ENCODE peak calls at places on chromosomes 2 and 18, in six cellular contexts. W is effector memory CD4-positive, alpha-beta T cell; U is left ventricle myocardium inferior; Y is heart left ventricle; G is esophagus squamous epithelium; S is mesendoderm. V is an unnamed sample.

GRCh38 chr2:63735931-63736820 is 105.5 kb upstream of the UGP2 start:
- DNase-seq in Y (no peak), U (no peak), S (no peak), W (no peak), G (no peak), V (no peak)

GRCh38 chr2:24454258-24454657 is 36.8 kb upstream of the NCOA1 start:
- DNase-seq in G (no peak), S (no peak), U (no peak), W (no peak), Y (no peak), V (no peak)

GRCh38 chr2:170462433-170463205 is 252.5 kb upstream of the SP5 start:
- DNase-seq in U (no peak), S (no peak), G (no peak), Y (no peak), W (no peak), V (no peak)

GRCh38 chr18:53991202-53991601 is 233.3 kb downstream of the MBD2 start:
- DNase-seq in Y (no peak), S (peak), W (no peak), U (no peak), G (no peak), V (no peak)

GRCh38 chr2:9690716-9691498 is 60.1 kb upstream of the YWHAQ start:
- DNase-seq in G (no peak), W (no peak), Y (no peak), S (peak), U (no peak), V (no peak)

GRCh38 chr2:201452856-201453643 is 1.5 kb downstream of the STRADB start:
- DNase-seq in G (no peak), S (no peak), Y (no peak), U (no peak), W (no peak), V (no peak)

GRCh38 chr18:49677081-49677480 is 115.2 kb downstream of the LIPG start:
- DNase-seq in U (no peak), Y (no peak), G (no peak), W (no peak), S (no peak), V (no peak)

GRCh38 chr2:70002241-70002896 is 40.9 kb upstream of the ASPRV1 start:
- DNase-seq in U (no peak), G (no peak), Y (no peak), W (no peak), S (no peak), V (no peak)

GRCh38 chr2:174180165-174180724 is 68.1 kb downstream of the OLA1 start:
- DNase-seq in S (peak), W (no peak), U (no peak), G (no peak), Y (no peak), V (no peak)

GRCh38 chr2:177242136-177242987 is 22.2 kb downstream of the NFE2L2 start:
- DNase-seq in U (no peak), Y (no peak), W (no peak), S (peak), G (no peak), V (no peak)

GRCh38 chr2:63059434-63060078 is 8.9 kb downstream of the OTX1 start:
- DNase-seq in Y (no peak), W (no peak), S (peak), U (no peak), G (no peak), V (no peak)

GRCh38 chr2:7109558-7109935 is 192.3 kb downstream of the RNF144A start:
- DNase-seq in Y (no peak), U (no peak), G (no peak), S (no peak), W (no peak), V (no peak)

GRCh38 chr2:205002390-205002789 is 457.1 kb downstream of the PARD3B start:
- DNase-seq in U (no peak), Y (no peak), W (no peak), S (no peak), G (no peak), V (no peak)

GRCh38 chr2:164069542-164069941 is 333.7 kb upstream of the FIGN start:
- DNase-seq in G (no peak), Y (no peak), W (no peak), U (no peak), S (no peak), V (no peak)

GRCh38 chr2:150607471-150607870 is 120.0 kb upstream of the RND3 start:
- DNase-seq in G (no peak), S (no peak), U (no peak), Y (no peak), W (no peak), V (no peak)

GRCh38 chr2:234846589-234847363 is 105.0 kb upstream of the SH3BP4 start:
- DNase-seq in S (no peak), Y (no peak), U (no peak), G (no peak), W (no peak), V (no peak)

GRCh38 chr2:127560201-127560928 is 24.9 kb downstream of the MYO7B start:
- DNase-seq in S (no peak), Y (no peak), U (no peak), W (no peak), G (no peak), V (no peak)

GRCh38 chr2:8482432-8482831 is 199.4 kb upstream of the ID2 start:
- DNase-seq in S (no peak), G (no peak), U (no peak), W (no peak), Y (no peak), V (no peak)

GRCh38 chr2:109173311-109174171 is 44.5 kb downstream of the SH3RF3 start:
- DNase-seq in Y (peak), W (no peak), U (peak), S (peak), G (no peak), V (no peak)

GRCh38 chr2:236338495-236339184 is 74.4 kb upstream of the ASB18 start:
- DNase-seq in Y (peak), U (no peak), S (peak), G (no peak), W (no peak), V (no peak)

GRCh38 chr2:159574246-159574645 is 42.1 kb downstream of the BAZ2B start:
- DNase-seq in Y (no peak), W (no peak), U (no peak), G (no peak), S (no peak), V (no peak)

GRCh38 chr2:201472411-201472810 is 20.9 kb downstream of the STRADB start:
- DNase-seq in Y (no peak), U (no peak), W (no peak), G (no peak), S (no peak), V (no peak)

GRCh38 chr2:20439193-20439475 is 7.7 kb upstream of the RHOB start:
- DNase-seq in Y (no peak), U (no peak), G (no peak), S (no peak), W (no peak), V (no peak)

GRCh38 chr2:75311993-75312392 is 112.7 kb upstream of the TACR1 start:
- DNase-seq in U (no peak), Y (no peak), G (peak), W (no peak), S (peak), V (no peak)

GRCh38 chr2:64410673-64411072 is 43.3 kb upstream of the LGALSL start:
- DNase-seq in U (no peak), Y (no peak), G (no peak), S (no peak), W (no peak), V (no peak)

GRCh38 chr2:73112913-73113633 is at the start of gene RAB11FIP5:
- DNase-seq in W (peak), S (peak), U (peak), G (no peak), Y (peak), V (peak)

GRCh38 chr18:35998967-35999366 is 26.5 kb downstream of the RMP24 start:
- DNase-seq in G (no peak), W (no peak), Y (no peak), S (peak), U (no peak), V (no peak)

GRCh38 chr2:47354013-47354816 is 48.7 kb upstream of the MSH2 start:
- DNase-seq in U (no peak), Y (no peak), W (no peak), G (no peak), S (no peak), V (no peak)

GRCh38 chr2:9675369-9676351 is 44.9 kb upstream of the YWHAQ start:
- DNase-seq in S (peak), U (no peak), W (no peak), G (no peak), Y (no peak), V (no peak)

GRCh38 chr2:8682719-8683667 is 1.1 kb downstream of the ID2 start:
- DNase-seq in Y (no peak), U (no peak), S (peak), G (no peak), W (peak), V (no peak)

GRCh38 chr2:179758636-179759035 is 102.8 kb downstream of the ZNF385B start:
- DNase-seq in Y (no peak), G (no peak), S (no peak), U (no peak), W (no peak), V (no peak)

GRCh38 chr2:150100311-150100710 is 387.2 kb downstream of the RND3 start:
- DNase-seq in S (no peak), U (no peak), G (no peak), Y (no peak), W (no peak), V (peak)

GRCh38 chr2:213476641-213477040 is 192.4 kb downstream of the SPAG16 start:
- DNase-seq in S (no peak), W (no peak), G (no peak), Y (no peak), U (no peak), V (no peak)

GRCh38 chr18:61703508-61703907 is 189.3 kb downstream of the RNF152 start:
- DNase-seq in S (no peak), G (no peak), U (no peak), W (no peak), Y (no peak), V (no peak)

GRCh38 chr2:85648619-85649018 is 19.4 kb downstream of the SFTPB start:
- DNase-seq in G (no peak), U (no peak), S (peak), W (no peak), Y (no peak), V (no peak)

GRCh38 chr18:78138993-78139496 is 840.6 kb upstream of the SALL3 start:
- DNase-seq in U (no peak), G (no peak), W (no peak), Y (no peak), S (peak), V (no peak)

GRCh38 chr2:54482725-54483124 is 26.6 kb downstream of the SPTBN1 start:
- DNase-seq in U (no peak), S (peak), Y (peak), G (no peak), W (no peak), V (no peak)

GRCh38 chr2:12828932-12829331 is 112.2 kb downstream of the TRIB2 start:
- DNase-seq in Y (no peak), W (no peak), S (no peak), U (no peak), G (no peak), V (no peak)

GRCh38 chr2:42127425-42128424 is 41.4 kb upstream of the EML4 start:
- DNase-seq in S (no peak), W (no peak), Y (no peak), G (no peak), U (no peak), V (no peak)

DNA sequence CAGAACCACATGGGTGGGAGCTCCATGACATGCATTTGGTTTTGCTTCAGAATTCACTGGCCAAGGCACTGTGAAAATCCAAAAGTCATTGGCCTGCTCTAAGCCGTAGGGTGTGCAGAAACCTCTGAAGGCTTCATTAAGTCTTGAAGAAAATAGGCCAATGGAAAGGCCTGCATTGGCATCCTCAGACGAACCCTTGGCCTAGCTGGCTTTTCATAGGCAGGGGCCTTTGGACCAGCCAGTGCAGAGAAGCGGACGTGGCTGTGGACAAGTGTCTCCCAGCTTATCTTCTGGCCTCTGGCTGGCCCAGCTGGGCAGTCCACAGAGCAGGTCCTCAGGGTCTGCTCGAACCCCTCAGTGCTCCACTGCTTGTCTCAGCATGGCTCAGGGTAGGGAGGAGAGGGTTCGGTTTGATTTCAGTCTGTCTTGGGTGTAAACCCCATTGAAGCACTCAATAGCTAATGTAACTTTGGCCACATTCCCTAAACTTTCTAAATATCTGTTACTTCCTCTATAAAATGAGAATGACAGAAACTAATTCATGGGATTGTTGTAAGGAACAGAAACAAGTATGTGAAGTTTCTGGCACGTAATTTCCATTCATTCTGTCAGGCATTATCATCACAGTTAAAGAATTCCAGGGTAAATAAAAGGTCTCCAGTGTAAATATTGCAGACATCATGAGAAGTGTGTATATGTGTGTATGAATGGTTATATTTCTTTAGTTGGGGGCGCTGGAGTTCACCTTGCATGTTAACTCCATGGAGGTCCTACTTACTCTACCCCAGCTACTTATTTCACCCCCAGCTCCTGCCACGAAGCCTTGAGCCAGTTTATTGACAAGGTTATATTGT is 125.5 kb downstream of the TFCP2L1 start:
- DNase-seq in W (no peak), S (no peak), G (no peak), U (no peak), Y (no peak), V (no peak)
- H3K27ac ChIP-seq in W (no peak), S (no peak), G (peak), U (no peak), Y (no peak), V (no peak)

GRCh38 chr18:8609711-8610441 is 639 bp downstream of the RAB12 start:
- DNase-seq in Y (no peak), U (peak), G (no peak), W (no peak), S (no peak), V (no peak)

GRCh38 chr18:8608795-8609673 is at the start of gene RAB12:
- DNase-seq in W (peak), S (peak), G (peak), U (peak), Y (peak), V (peak)

GRCh38 chr18:8614875-8615274 is 5.6 kb downstream of the RAB12 start:
- DNase-seq in Y (no peak), G (no peak), U (no peak), W (no peak), S (no peak), V (no peak)

GRCh38 chr18:8610442-8610801 is 1.2 kb downstream of the RAB12 start:
- DNase-seq in W (no peak), U (no peak), Y (no peak), G (no peak), S (no peak), V (no peak)

GRCh38 chr18:8611916-8612576 is 2.8 kb downstream of the RAB12 start:
- DNase-seq in Y (no peak), G (no peak), S (no peak), U (no peak), W (no peak), V (no peak)
- H3K27ac ChIP-seq in Y (no peak), G (peak), S (no peak), U (peak), W (no peak), V (no peak)

DNA sequence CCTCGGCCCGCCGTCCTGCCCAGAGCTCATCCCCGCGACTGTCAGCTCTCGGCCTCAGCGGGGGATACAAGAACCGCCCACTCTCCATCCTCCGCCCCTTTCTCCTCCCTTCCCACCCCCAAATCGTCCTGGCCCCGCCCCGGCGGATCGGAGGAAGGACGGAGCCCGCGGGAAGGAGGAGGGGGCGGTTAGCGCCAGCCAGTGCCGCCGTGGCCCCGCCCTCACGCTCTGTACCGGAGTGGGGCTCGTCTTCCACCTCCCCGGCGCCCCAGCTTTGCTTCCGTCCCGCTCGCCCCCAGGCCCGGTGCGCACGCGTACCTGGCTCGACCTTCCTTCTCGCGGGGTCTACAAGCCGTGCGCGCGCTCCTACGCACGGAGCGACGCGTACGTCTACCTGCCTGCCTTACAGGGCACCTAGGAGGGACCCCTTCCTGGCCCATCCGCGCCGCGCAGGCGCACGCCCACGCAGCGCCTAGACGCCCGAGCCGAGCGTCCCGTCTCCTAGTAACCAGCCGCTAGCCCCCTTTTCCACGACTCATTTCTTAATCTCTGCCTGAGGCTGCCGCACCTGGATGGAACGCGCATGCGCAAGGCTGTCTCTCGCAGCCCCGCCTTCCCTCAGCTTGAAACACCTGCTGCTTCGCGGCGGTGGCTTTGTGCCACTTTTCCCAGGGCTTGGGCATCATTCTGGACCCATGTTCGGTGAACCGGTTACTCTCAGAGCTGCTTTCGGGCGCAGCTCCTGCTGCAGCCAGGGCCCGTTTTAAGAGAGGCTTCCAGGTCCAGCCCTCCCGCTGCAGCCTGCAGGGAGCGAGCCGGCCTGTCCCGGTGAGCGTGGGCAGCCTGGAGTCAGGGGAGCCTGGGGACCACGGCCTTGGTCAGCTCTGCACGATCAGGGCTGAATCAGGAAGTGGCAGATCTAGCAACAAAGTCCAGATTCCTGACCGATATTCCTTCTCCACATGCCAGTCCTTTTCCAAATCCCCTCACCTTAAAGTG is at the start of gene C2orf15:
- DNase-seq in S (peak), W (peak), Y (peak), G (peak), U (peak), V (peak)
- H3K27ac ChIP-seq in S (peak), W (peak), Y (peak), G (peak), U (peak), V (peak)

GRCh38 chr2:101306410-101306809 is 2.1 kb downstream of the RNF149 start:
- DNase-seq in W (no peak), Y (no peak), G (no peak), U (no peak), S (no peak), V (no peak)

GRCh38 chr2:101308432-101309210 is at the start of gene RNF149:
- DNase-seq in Y (peak), U (peak), S (peak), G (peak), W (peak), V (peak)

GRCh38 chr2:101307950-101308431 is 510 bp downstream of the RNF149 start:
- DNase-seq in Y (peak), G (no peak), S (peak), U (no peak), W (no peak), V (no peak)

GRCh38 chr2:101309211-101309700 is 755 bp upstream of the RNF149 start:
- DNase-seq in Y (no peak), U (no peak), W (no peak), S (no peak), G (no peak), V (no peak)

GRCh38 chr2:101307503-101307902 is 998 bp downstream of the RNF149 start:
- DNase-seq in U (no peak), W (no peak), Y (no peak), G (no peak), S (no peak), V (no peak)
- H3K27ac ChIP-seq in U (peak), W (peak), Y (peak), G (peak), S (no peak), V (peak)

GRCh38 chr2:44325897-44326296 is 35.4 kb downstream of the PREPL start:
- DNase-seq in Y (no peak), S (no peak), G (no peak), U (no peak), W (no peak), V (no peak)

GRCh38 chr2:44326548-44327269 is 34.6 kb downstream of the PREPL start:
- DNase-seq in U (no peak), S (no peak), Y (no peak), G (no peak), W (no peak), V (no peak)

GRCh38 chr2:44320832-44321231 is 40.5 kb downstream of the PREPL start:
- DNase-seq in Y (no peak), U (no peak), S (no peak), G (no peak), W (no peak), V (no peak)

GRCh38 chr2:44321360-44321759 is 39.9 kb downstream of the PREPL start:
- DNase-seq in W (no peak), Y (no peak), S (no peak), G (no peak), U (no peak), V (no peak)

DNA sequence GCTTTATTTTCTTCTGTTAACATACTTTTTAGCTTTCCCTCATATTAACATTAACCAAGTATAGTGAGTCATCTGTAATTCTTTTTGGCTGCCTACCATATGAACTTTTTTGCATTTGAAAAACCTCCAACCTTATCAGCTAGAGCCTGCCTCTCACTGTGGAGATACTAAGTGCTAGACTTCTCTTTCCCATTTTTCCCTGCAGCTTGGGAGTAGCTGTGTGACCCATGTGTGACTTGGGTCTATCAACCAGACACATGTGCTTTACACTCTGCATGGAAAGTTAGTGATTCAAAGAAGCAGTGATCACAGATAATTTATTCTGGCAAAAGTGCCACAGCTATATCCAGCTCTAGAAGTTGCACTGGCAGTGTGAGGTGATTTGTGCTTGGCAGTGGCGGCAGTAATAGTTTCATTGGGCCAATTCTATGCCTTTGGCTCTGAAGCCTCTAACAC is 36.3 kb downstream of the PREPL start:
- DNase-seq in S (peak), U (peak), Y (peak), W (no peak), G (no peak), V (no peak)
- H3K27ac ChIP-seq in S (no peak), U (peak), Y (peak), W (no peak), G (no peak), V (no peak)

V was measured in caudate nucleus.